ENCODE peak calls at places on chromosome 1, in eight cellular contexts. One of them, this sample, is unnamed.
A peak's percentile ranks its signal among the peaks of the same experiment; 100 is the strongest.

GRCh38 chr1:61071205-61071830 is 11.0 kb upstream of the NFIA start:
- DNase-seq in endodermal cell: no peak
- DNase-seq in endothelial cell of umbilical vein: no peak
- DNase-seq in fibroblast of lung: no peak
- DNase-seq in esophagus muscularis mucosa: no peak
- DNase-seq in ovary: no peak
- DNase-seq in RWPE1: no peak
- DNase-seq in effector memory CD4-positive, alpha-beta T cell: no peak
- DNase-seq in this sample: no peak

GRCh38 chr1:165629848-165630628 is 996 bp upstream of the MGST3 start:
- DNase-seq in ovary: no peak
- DNase-seq in fibroblast of lung: no peak
- DNase-seq in endodermal cell: peak; percentile 87
- DNase-seq in endothelial cell of umbilical vein: no peak
- DNase-seq in esophagus muscularis mucosa: no peak
- DNase-seq in RWPE1: no peak
- DNase-seq in effector memory CD4-positive, alpha-beta T cell: no peak
- DNase-seq in this sample: no peak

GRCh38 chr1:180888870-180889269 is 23.8 kb upstream of the KIAA1614 start:
- DNase-seq in endothelial cell of umbilical vein: no peak
- DNase-seq in ovary: no peak
- DNase-seq in RWPE1: no peak
- DNase-seq in endodermal cell: no peak
- DNase-seq in fibroblast of lung: no peak
- DNase-seq in esophagus muscularis mucosa: no peak
- DNase-seq in effector memory CD4-positive, alpha-beta T cell: no peak
- DNase-seq in this sample: no peak

GRCh38 chr1:53552146-53552940 is 93.1 kb downstream of the DMRTB1 start:
- DNase-seq in esophagus muscularis mucosa: no peak
- DNase-seq in endodermal cell: peak; percentile 67
- DNase-seq in fibroblast of lung: peak; percentile 55
- DNase-seq in effector memory CD4-positive, alpha-beta T cell: no peak
- DNase-seq in RWPE1: no peak
- DNase-seq in endothelial cell of umbilical vein: no peak
- DNase-seq in ovary: no peak
- DNase-seq in this sample: no peak

GRCh38 chr1:116711061-116711582 is 43.1 kb upstream of the CD2 start:
- DNase-seq in endodermal cell: peak; percentile 74
- DNase-seq in RWPE1: peak; percentile 20
- DNase-seq in effector memory CD4-positive, alpha-beta T cell: no peak
- DNase-seq in esophagus muscularis mucosa: no peak
- DNase-seq in fibroblast of lung: no peak
- DNase-seq in endothelial cell of umbilical vein: no peak
- DNase-seq in ovary: no peak
- DNase-seq in this sample: no peak

GRCh38 chr1:109201123-109201703 is 12.5 kb upstream of the SARS1 start:
- DNase-seq in endodermal cell: peak; percentile 90
- DNase-seq in effector memory CD4-positive, alpha-beta T cell: no peak
- DNase-seq in fibroblast of lung: peak; percentile 94
- DNase-seq in esophagus muscularis mucosa: no peak
- DNase-seq in endothelial cell of umbilical vein: peak; percentile 37
- DNase-seq in RWPE1: peak; percentile 89
- DNase-seq in ovary: no peak
- DNase-seq in this sample: peak; percentile 87

GRCh38 chr1:85952460-85952859 is 204.1 kb downstream of the COL24A1 start:
- DNase-seq in endodermal cell: no peak
- DNase-seq in fibroblast of lung: no peak
- DNase-seq in endothelial cell of umbilical vein: peak; percentile 1
- DNase-seq in effector memory CD4-positive, alpha-beta T cell: no peak
- DNase-seq in RWPE1: no peak
- DNase-seq in ovary: no peak
- DNase-seq in esophagus muscularis mucosa: no peak
- DNase-seq in this sample: no peak

GRCh38 chr1:2097386-2098300 is 47.4 kb downstream of the PRKCZ start:
- DNase-seq in effector memory CD4-positive, alpha-beta T cell: no peak
- DNase-seq in esophagus muscularis mucosa: no peak
- DNase-seq in ovary: no peak
- DNase-seq in endodermal cell: no peak
- DNase-seq in endothelial cell of umbilical vein: no peak
- DNase-seq in fibroblast of lung: no peak
- DNase-seq in RWPE1: no peak
- DNase-seq in this sample: peak; percentile 10

GRCh38 chr1:46900401-46900800 is 40.9 kb downstream of the CYP4A11 start:
- DNase-seq in endothelial cell of umbilical vein: no peak
- DNase-seq in fibroblast of lung: no peak
- DNase-seq in effector memory CD4-positive, alpha-beta T cell: no peak
- DNase-seq in ovary: no peak
- DNase-seq in endodermal cell: no peak
- DNase-seq in esophagus muscularis mucosa: no peak
- DNase-seq in RWPE1: no peak
- DNase-seq in this sample: no peak

GRCh38 chr1:248756151-248756550 is 592 bp upstream of the LYPD8 start:
- DNase-seq in endodermal cell: no peak
- DNase-seq in esophagus muscularis mucosa: peak; percentile 91
- DNase-seq in RWPE1: no peak
- DNase-seq in endothelial cell of umbilical vein: no peak
- DNase-seq in fibroblast of lung: no peak
- DNase-seq in effector memory CD4-positive, alpha-beta T cell: no peak
- DNase-seq in ovary: no peak
- DNase-seq in this sample: no peak

GRCh38 chr1:100354971-100355394 is 2.7 kb downstream of the CDC14A start:
- DNase-seq in RWPE1: peak; percentile 66
- DNase-seq in endothelial cell of umbilical vein: peak; percentile 54
- DNase-seq in effector memory CD4-positive, alpha-beta T cell: no peak
- DNase-seq in endodermal cell: no peak
- DNase-seq in fibroblast of lung: peak; percentile 70
- DNase-seq in ovary: no peak
- DNase-seq in esophagus muscularis mucosa: no peak
- DNase-seq in this sample: peak; percentile 41

GRCh38 chr1:157566484-157567300 is 14.4 kb upstream of the FCRL5 start:
- DNase-seq in endodermal cell: no peak
- DNase-seq in esophagus muscularis mucosa: peak; percentile 83
- DNase-seq in endothelial cell of umbilical vein: no peak
- DNase-seq in effector memory CD4-positive, alpha-beta T cell: no peak
- DNase-seq in RWPE1: no peak
- DNase-seq in fibroblast of lung: no peak
- DNase-seq in ovary: no peak
- DNase-seq in this sample: no peak

GRCh38 chr1:215710340-215710971 is 143.4 kb downstream of the KCTD3 start:
- DNase-seq in endodermal cell: peak; percentile 79
- DNase-seq in RWPE1: peak; percentile 31
- DNase-seq in esophagus muscularis mucosa: no peak
- DNase-seq in fibroblast of lung: peak; percentile 41
- DNase-seq in effector memory CD4-positive, alpha-beta T cell: no peak
- DNase-seq in endothelial cell of umbilical vein: peak; percentile 3
- DNase-seq in ovary: no peak
- DNase-seq in this sample: no peak

GRCh38 chr1:182391362-182392044 is at the start of gene GLUL:
- DNase-seq in effector memory CD4-positive, alpha-beta T cell: peak; percentile 49
- DNase-seq in fibroblast of lung: peak; percentile 89
- DNase-seq in RWPE1: peak; percentile 93
- DNase-seq in ovary: peak; percentile 98
- DNase-seq in esophagus muscularis mucosa: peak; percentile 99
- DNase-seq in endothelial cell of umbilical vein: peak; percentile 94
- DNase-seq in endodermal cell: peak; percentile 99
- DNase-seq in this sample: no peak

GRCh38 chr1:182392045-182393028 is 747 bp upstream of the GLUL start:
- DNase-seq in endodermal cell: no peak
- DNase-seq in fibroblast of lung: peak; percentile 27
- DNase-seq in ovary: peak; percentile 35
- DNase-seq in effector memory CD4-positive, alpha-beta T cell: no peak
- DNase-seq in RWPE1: peak; percentile 17
- DNase-seq in esophagus muscularis mucosa: peak; percentile 94
- DNase-seq in endothelial cell of umbilical vein: no peak
- DNase-seq in this sample: no peak

GRCh38 chr1:182395911-182396310 is 4.3 kb upstream of the GLUL start:
- DNase-seq in ovary: no peak
- DNase-seq in endodermal cell: peak; percentile 13
- DNase-seq in effector memory CD4-positive, alpha-beta T cell: no peak
- DNase-seq in endothelial cell of umbilical vein: no peak
- DNase-seq in fibroblast of lung: no peak
- DNase-seq in RWPE1: no peak
- DNase-seq in esophagus muscularis mucosa: no peak
- DNase-seq in this sample: no peak

GRCh38 chr1:182391028-182391361 is 595 bp downstream of the GLUL start:
- DNase-seq in ovary: no peak
- DNase-seq in endodermal cell: no peak
- DNase-seq in effector memory CD4-positive, alpha-beta T cell: no peak
- DNase-seq in esophagus muscularis mucosa: no peak
- DNase-seq in RWPE1: no peak
- DNase-seq in fibroblast of lung: no peak
- DNase-seq in endothelial cell of umbilical vein: no peak
- DNase-seq in this sample: no peak

DNA sequence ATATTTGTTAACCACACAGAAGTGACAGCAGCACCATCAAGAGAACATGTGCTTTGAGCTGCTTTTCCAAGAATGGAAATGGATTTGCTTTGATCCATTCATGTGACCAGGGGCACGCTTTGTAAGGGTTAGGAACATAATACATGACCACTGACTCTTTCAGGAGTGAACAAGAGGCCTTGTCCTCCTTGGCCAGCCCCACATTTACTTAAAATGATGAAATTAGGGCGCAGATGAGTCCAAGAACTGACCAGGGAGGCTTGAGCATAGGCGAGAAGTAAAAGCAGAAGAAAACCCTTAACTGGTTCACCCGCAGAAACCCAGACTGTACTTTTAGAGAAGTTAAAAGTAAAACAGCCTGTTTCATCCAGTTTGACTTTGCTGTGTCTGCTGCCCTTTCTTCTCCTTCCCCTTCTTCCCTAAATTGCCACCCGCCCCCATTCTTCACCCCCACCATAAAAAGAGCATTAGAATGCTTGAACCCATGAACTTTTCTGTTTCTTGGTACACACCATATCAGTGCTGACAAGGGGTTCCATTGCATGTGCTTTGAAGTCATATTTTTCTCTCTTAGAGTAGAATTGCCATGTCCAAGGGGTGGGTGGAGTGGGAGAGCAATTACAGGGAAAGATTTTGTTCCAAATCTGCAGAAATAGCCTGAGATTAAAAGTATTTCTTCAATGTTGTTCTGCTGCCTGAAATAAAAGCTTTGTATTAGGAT is 2.6 kb upstream of the GLUL start:
- DNase-seq in fibroblast of lung: no peak
- DNase-seq in esophagus muscularis mucosa: no peak
- DNase-seq in effector memory CD4-positive, alpha-beta T cell: no peak
- DNase-seq in endothelial cell of umbilical vein: no peak
- DNase-seq in ovary: no peak
- DNase-seq in RWPE1: no peak
- DNase-seq in endodermal cell: peak; percentile 25
- DNase-seq in this sample: no peak
- H3K27ac ChIP-seq in fibroblast of lung: no peak overlapping the region
- H3K27ac ChIP-seq in esophagus muscularis mucosa: peak overlapping the region; percentile 3
- H3K27ac ChIP-seq in effector memory CD4-positive, alpha-beta T cell: no peak overlapping the region
- H3K27ac ChIP-seq in endothelial cell of umbilical vein: no peak overlapping the region
- H3K27ac ChIP-seq in ovary: no peak overlapping the region
- H3K27ac ChIP-seq in RWPE1: no peak overlapping the region
- H3K27ac ChIP-seq in endodermal cell: no peak overlapping the region
- H3K27ac ChIP-seq in this sample: no peak overlapping the region

GRCh38 chr1:175968486-175969182 is 225.2 kb upstream of the TNR start:
- DNase-seq in endothelial cell of umbilical vein: no peak
- DNase-seq in endodermal cell: no peak
- DNase-seq in ovary: no peak
- DNase-seq in RWPE1: no peak
- DNase-seq in effector memory CD4-positive, alpha-beta T cell: no peak
- DNase-seq in fibroblast of lung: peak; percentile 66
- DNase-seq in esophagus muscularis mucosa: no peak
- DNase-seq in this sample: no peak

GRCh38 chr1:175963740-175964139 is 220.3 kb upstream of the TNR start:
- DNase-seq in fibroblast of lung: no peak
- DNase-seq in effector memory CD4-positive, alpha-beta T cell: no peak
- DNase-seq in esophagus muscularis mucosa: no peak
- DNase-seq in ovary: no peak
- DNase-seq in endothelial cell of umbilical vein: no peak
- DNase-seq in endodermal cell: no peak
- DNase-seq in RWPE1: no peak
- DNase-seq in this sample: no peak

GRCh38 chr1:175969236-175969635 is 225.8 kb upstream of the TNR start:
- DNase-seq in fibroblast of lung: no peak
- DNase-seq in esophagus muscularis mucosa: no peak
- DNase-seq in effector memory CD4-positive, alpha-beta T cell: no peak
- DNase-seq in RWPE1: no peak
- DNase-seq in endothelial cell of umbilical vein: no peak
- DNase-seq in ovary: no peak
- DNase-seq in endodermal cell: no peak
- DNase-seq in this sample: no peak
- H3K27ac ChIP-seq in fibroblast of lung: no peak overlapping the region
- H3K27ac ChIP-seq in esophagus muscularis mucosa: no peak overlapping the region
- H3K27ac ChIP-seq in effector memory CD4-positive, alpha-beta T cell: no peak overlapping the region
- H3K27ac ChIP-seq in RWPE1: no peak overlapping the region
- H3K27ac ChIP-seq in endothelial cell of umbilical vein: no peak overlapping the region
- H3K27ac ChIP-seq in ovary: no peak overlapping the region
- H3K27ac ChIP-seq in endodermal cell: no peak overlapping the region
- H3K27ac ChIP-seq in this sample: no peak overlapping the region

GRCh38 chr1:67415041-67415440 is 15.2 kb downstream of the SERBP1 start:
- DNase-seq in fibroblast of lung: no peak
- DNase-seq in endodermal cell: no peak
- DNase-seq in endothelial cell of umbilical vein: no peak
- DNase-seq in esophagus muscularis mucosa: no peak
- DNase-seq in RWPE1: no peak
- DNase-seq in effector memory CD4-positive, alpha-beta T cell: no peak
- DNase-seq in ovary: no peak
- DNase-seq in this sample: no peak

GRCh38 chr1:67418839-67419586 is 11.2 kb downstream of the SERBP1 start:
- DNase-seq in effector memory CD4-positive, alpha-beta T cell: no peak
- DNase-seq in RWPE1: no peak
- DNase-seq in ovary: no peak
- DNase-seq in endodermal cell: no peak
- DNase-seq in fibroblast of lung: no peak
- DNase-seq in endothelial cell of umbilical vein: no peak
- DNase-seq in esophagus muscularis mucosa: no peak
- DNase-seq in this sample: no peak

GRCh38 chr1:67414574-67414973 is 15.6 kb downstream of the SERBP1 start:
- DNase-seq in fibroblast of lung: no peak
- DNase-seq in RWPE1: no peak
- DNase-seq in effector memory CD4-positive, alpha-beta T cell: no peak
- DNase-seq in endodermal cell: no peak
- DNase-seq in esophagus muscularis mucosa: no peak
- DNase-seq in endothelial cell of umbilical vein: no peak
- DNase-seq in ovary: no peak
- DNase-seq in this sample: no peak
- H3K27ac ChIP-seq in fibroblast of lung: no peak overlapping the region
- H3K27ac ChIP-seq in RWPE1: no peak overlapping the region
- H3K27ac ChIP-seq in effector memory CD4-positive, alpha-beta T cell: no peak overlapping the region
- H3K27ac ChIP-seq in endodermal cell: no peak overlapping the region
- H3K27ac ChIP-seq in esophagus muscularis mucosa: no peak overlapping the region
- H3K27ac ChIP-seq in endothelial cell of umbilical vein: no peak overlapping the region
- H3K27ac ChIP-seq in ovary: no peak overlapping the region
- H3K27ac ChIP-seq in this sample: peak overlapping the region; percentile 0

GRCh38 chr1:119141660-119142059 is 1.2 kb upstream of the WARS2 start:
- DNase-seq in esophagus muscularis mucosa: no peak
- DNase-seq in endodermal cell: no peak
- DNase-seq in endothelial cell of umbilical vein: no peak
- DNase-seq in ovary: no peak
- DNase-seq in RWPE1: no peak
- DNase-seq in fibroblast of lung: no peak
- DNase-seq in effector memory CD4-positive, alpha-beta T cell: no peak
- DNase-seq in this sample: no peak
- H3K27ac ChIP-seq in esophagus muscularis mucosa: no peak overlapping the region
- H3K27ac ChIP-seq in endodermal cell: no peak overlapping the region
- H3K27ac ChIP-seq in endothelial cell of umbilical vein: no peak overlapping the region
- H3K27ac ChIP-seq in ovary: no peak overlapping the region
- H3K27ac ChIP-seq in RWPE1: no peak overlapping the region
- H3K27ac ChIP-seq in fibroblast of lung: no peak overlapping the region
- H3K27ac ChIP-seq in effector memory CD4-positive, alpha-beta T cell: no peak overlapping the region
- H3K27ac ChIP-seq in this sample: no peak overlapping the region

GRCh38 chr1:39571178-39571483 is 5.5 kb downstream of the PABPC4 start:
- DNase-seq in effector memory CD4-positive, alpha-beta T cell: no peak
- DNase-seq in fibroblast of lung: no peak
- DNase-seq in ovary: no peak
- DNase-seq in endothelial cell of umbilical vein: no peak
- DNase-seq in RWPE1: no peak
- DNase-seq in esophagus muscularis mucosa: no peak
- DNase-seq in endodermal cell: no peak
- DNase-seq in this sample: no peak
- H3K27ac ChIP-seq in effector memory CD4-positive, alpha-beta T cell: no peak overlapping the region
- H3K27ac ChIP-seq in fibroblast of lung: no peak overlapping the region
- H3K27ac ChIP-seq in ovary: no peak overlapping the region
- H3K27ac ChIP-seq in endothelial cell of umbilical vein: no peak overlapping the region
- H3K27ac ChIP-seq in RWPE1: no peak overlapping the region
- H3K27ac ChIP-seq in esophagus muscularis mucosa: no peak overlapping the region
- H3K27ac ChIP-seq in endodermal cell: no peak overlapping the region
- H3K27ac ChIP-seq in this sample: no peak overlapping the region